ENCODE peak calls at places on chromosomes 3 and 15, in five cellular contexts. One of them, this sample, is unnamed. For H3K36me3, the result is how much of the 10 kb centered on the place peaks cover.

GRCh38 chr3:171901615-171902312 is 58.6 kb downstream of the TMEM212 start:
- DNase-seq in stomach: no peak
- DNase-seq in SJSA1: no peak
- DNase-seq in IMR-90: peak
- DNase-seq in psoas muscle: no peak
- DNase-seq in this sample: no peak

GRCh38 chr15:35692256-35692867 is 146.4 kb upstream of the DPH6 start:
- DNase-seq in stomach: no peak
- DNase-seq in SJSA1: no peak
- DNase-seq in IMR-90: no peak
- DNase-seq in psoas muscle: no peak
- DNase-seq in this sample: no peak

GRCh38 chr3:189269356-189269755 is 97.6 kb downstream of the TPRG1 start:
- DNase-seq in stomach: no peak
- DNase-seq in IMR-90: no peak
- DNase-seq in psoas muscle: no peak
- DNase-seq in SJSA1: no peak
- DNase-seq in this sample: no peak

GRCh38 chr3:10317961-10318350 is 3.0 kb downstream of the SEC13 start:
- DNase-seq in SJSA1: no peak
- DNase-seq in psoas muscle: no peak
- DNase-seq in IMR-90: no peak
- DNase-seq in stomach: no peak
- DNase-seq in this sample: no peak

GRCh38 chr3:115913069-115913686 is 289.9 kb downstream of the GAP43 start:
- DNase-seq in psoas muscle: no peak
- DNase-seq in IMR-90: peak
- DNase-seq in stomach: no peak
- DNase-seq in SJSA1: no peak
- DNase-seq in this sample: no peak

GRCh38 chr3:160376681-160377080 is 22.3 kb downstream of the IFT80 start:
- DNase-seq in IMR-90: peak
- DNase-seq in SJSA1: no peak
- DNase-seq in psoas muscle: no peak
- DNase-seq in stomach: no peak
- DNase-seq in this sample: no peak

GRCh38 chr3:63656791-63657190 is 4.3 kb downstream of the SNTN start:
- DNase-seq in stomach: no peak
- DNase-seq in psoas muscle: no peak
- DNase-seq in SJSA1: no peak
- DNase-seq in IMR-90: peak
- DNase-seq in this sample: peak

GRCh38 chr15:87672309-87672897 is 584.1 kb downstream of the NTRK3 start:
- DNase-seq in stomach: no peak
- DNase-seq in psoas muscle: no peak
- DNase-seq in SJSA1: no peak
- DNase-seq in IMR-90: peak
- DNase-seq in this sample: no peak

GRCh38 chr3:123859177-123859576 is 25.0 kb downstream of the MYLK start:
- DNase-seq in IMR-90: peak
- DNase-seq in psoas muscle: no peak
- DNase-seq in SJSA1: no peak
- DNase-seq in stomach: no peak
- DNase-seq in this sample: no peak

GRCh38 chr3:52090131-52090548 is 33.8 kb upstream of the DUSP7 start:
- DNase-seq in stomach: no peak
- DNase-seq in SJSA1: peak
- DNase-seq in IMR-90: peak
- DNase-seq in psoas muscle: peak
- DNase-seq in this sample: peak

GRCh38 chr3:48694610-48695051 is 8.9 kb upstream of the NCKIPSD start:
- DNase-seq in stomach: peak
- DNase-seq in psoas muscle: peak
- DNase-seq in IMR-90: peak
- DNase-seq in SJSA1: peak
- DNase-seq in this sample: peak

GRCh38 chr15:73924258-73924921 is 1.9 kb upstream of the LOXL1 start:
- DNase-seq in IMR-90: peak
- DNase-seq in SJSA1: no peak
- DNase-seq in psoas muscle: peak
- DNase-seq in stomach: no peak
- DNase-seq in this sample: no peak

GRCh38 chr3:13391308-13391707 is 28.8 kb downstream of the NUP210 start:
- DNase-seq in SJSA1: no peak
- DNase-seq in psoas muscle: no peak
- DNase-seq in stomach: no peak
- DNase-seq in IMR-90: no peak
- DNase-seq in this sample: no peak

GRCh38 chr3:13397316-13397715 is 22.8 kb downstream of the NUP210 start:
- DNase-seq in stomach: no peak
- DNase-seq in psoas muscle: no peak
- DNase-seq in SJSA1: no peak
- DNase-seq in IMR-90: no peak
- DNase-seq in this sample: no peak

GRCh38 chr3:13389378-13389777 is 30.7 kb downstream of the NUP210 start:
- DNase-seq in SJSA1: no peak
- DNase-seq in stomach: no peak
- DNase-seq in IMR-90: no peak
- DNase-seq in psoas muscle: no peak
- DNase-seq in this sample: no peak

GRCh38 chr3:13394363-13394762 is 25.8 kb downstream of the NUP210 start:
- DNase-seq in IMR-90: no peak
- DNase-seq in SJSA1: no peak
- DNase-seq in psoas muscle: no peak
- DNase-seq in stomach: no peak
- DNase-seq in this sample: no peak

GRCh38 chr3:13393427-13394360 is 26.4 kb downstream of the NUP210 start:
- DNase-seq in stomach: no peak
- DNase-seq in psoas muscle: no peak
- DNase-seq in SJSA1: no peak
- DNase-seq in IMR-90: no peak
- DNase-seq in this sample: no peak
- H3K36me3 ChIP-seq in stomach: half or more
- H3K36me3 ChIP-seq in psoas muscle: half or more
- H3K36me3 ChIP-seq in SJSA1: under half
- H3K36me3 ChIP-seq in IMR-90: under half
- H3K36me3 ChIP-seq in this sample: under half

DNA sequence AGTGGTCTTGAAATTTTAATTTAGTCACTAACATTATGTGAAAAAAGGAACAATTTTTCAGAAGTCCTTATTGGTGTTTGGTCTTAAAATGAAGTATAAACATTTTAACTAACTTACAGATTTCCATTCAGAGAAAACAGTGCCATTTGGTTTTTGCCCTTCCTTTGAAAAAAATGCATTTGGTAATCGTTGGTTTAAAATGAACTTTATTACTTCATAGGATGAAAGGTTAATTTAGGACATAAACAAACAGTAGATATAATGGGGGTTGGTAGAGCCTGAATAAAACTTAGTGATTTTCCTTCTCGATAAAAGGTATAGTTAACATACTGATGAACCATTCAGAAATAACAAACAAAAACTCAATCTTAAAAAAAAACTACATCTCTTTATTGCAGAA is 39.7 kb downstream of the TFG start:
- DNase-seq in SJSA1: no peak
- DNase-seq in stomach: no peak
- DNase-seq in IMR-90: no peak
- DNase-seq in psoas muscle: no peak
- DNase-seq in this sample: no peak
- H3K36me3 ChIP-seq in SJSA1: half or more
- H3K36me3 ChIP-seq in stomach: half or more
- H3K36me3 ChIP-seq in IMR-90: under half
- H3K36me3 ChIP-seq in psoas muscle: half or more
- H3K36me3 ChIP-seq in this sample: under half

DNA sequence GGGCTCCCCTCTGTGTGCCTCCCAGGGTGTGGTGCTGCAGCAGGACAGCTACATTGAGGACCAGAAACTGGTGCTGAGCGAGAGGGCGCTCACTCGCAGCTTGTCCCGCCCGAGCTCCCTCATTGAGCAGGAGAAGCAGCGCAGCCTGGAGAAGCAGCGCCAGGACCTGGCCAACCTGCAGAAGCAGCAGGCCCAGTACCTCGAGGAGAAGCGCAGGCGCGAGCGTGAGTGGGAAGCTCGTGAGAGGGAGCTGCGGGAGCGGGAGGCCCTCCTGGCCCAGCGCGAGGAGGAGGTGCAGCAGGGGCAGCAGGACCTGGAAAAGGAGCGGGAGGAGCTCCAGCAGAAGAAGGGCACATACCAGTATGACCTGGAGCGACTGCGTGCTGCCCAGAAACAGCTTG is 53.7 kb downstream of the KLHL25 start:
- DNase-seq in stomach: no peak
- DNase-seq in SJSA1: no peak
- DNase-seq in psoas muscle: no peak
- DNase-seq in IMR-90: no peak
- DNase-seq in this sample: no peak
- H3K36me3 ChIP-seq in stomach: half or more
- H3K36me3 ChIP-seq in SJSA1: half or more
- H3K36me3 ChIP-seq in psoas muscle: half or more
- H3K36me3 ChIP-seq in IMR-90: under half
- H3K36me3 ChIP-seq in this sample: under half

DNA sequence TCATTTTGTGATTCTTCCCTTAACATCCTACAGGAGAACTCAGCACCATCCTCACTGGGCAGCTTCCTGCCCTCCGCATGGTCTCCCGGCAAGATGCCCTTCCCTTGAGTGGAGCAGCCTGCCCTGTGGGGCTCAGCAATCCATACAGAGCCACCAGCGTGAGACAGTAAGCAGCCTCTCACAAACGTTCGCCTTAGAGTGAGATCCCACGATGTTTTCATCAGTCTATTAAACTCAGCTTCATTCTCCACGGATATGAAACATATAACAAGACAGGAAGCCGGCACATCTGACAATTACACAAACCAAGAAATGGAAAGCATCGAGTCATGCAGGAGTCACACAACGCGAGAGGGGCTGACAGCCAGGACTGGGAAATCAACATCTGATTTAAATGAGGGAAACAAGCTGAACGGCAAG is 272.2 kb downstream of the OCA2 start:
- DNase-seq in IMR-90: peak
- DNase-seq in SJSA1: no peak
- DNase-seq in psoas muscle: no peak
- DNase-seq in stomach: no peak
- DNase-seq in this sample: no peak
- H3K36me3 ChIP-seq in IMR-90: under half
- H3K36me3 ChIP-seq in SJSA1: under half
- H3K36me3 ChIP-seq in psoas muscle: under half
- H3K36me3 ChIP-seq in stomach: under half
- H3K36me3 ChIP-seq in this sample: under half

DNA sequence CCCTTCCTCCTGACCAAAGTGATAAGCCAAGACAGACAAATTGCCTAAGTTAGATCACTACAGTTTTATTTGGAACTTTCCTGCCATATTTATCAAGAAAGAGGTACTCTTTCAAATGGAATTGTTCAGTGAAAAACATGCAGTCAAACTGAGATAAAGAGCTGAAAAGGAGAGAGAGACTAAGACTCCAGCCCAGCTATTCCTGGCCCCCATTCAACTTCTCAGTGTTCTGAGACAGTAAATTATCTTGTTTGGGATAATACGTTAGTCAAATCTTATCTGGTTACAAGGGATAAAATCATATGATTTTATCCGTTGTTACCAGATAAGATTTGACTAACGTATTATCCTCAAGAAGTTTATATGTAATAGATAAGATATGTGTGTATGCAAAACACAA is 67.6 kb upstream of the CMC1 start:
- DNase-seq in SJSA1: no peak
- DNase-seq in stomach: no peak
- DNase-seq in IMR-90: no peak
- DNase-seq in psoas muscle: no peak
- DNase-seq in this sample: no peak
- H3K36me3 ChIP-seq in SJSA1: under half
- H3K36me3 ChIP-seq in stomach: under half
- H3K36me3 ChIP-seq in IMR-90: under half
- H3K36me3 ChIP-seq in psoas muscle: under half
- H3K36me3 ChIP-seq in this sample: under half